ENCODE peak calls at places on chromosomes 7 and 10, in five cellular contexts. O, T, R, B and Z are unnamed samples.

GRCh38 chr7:116863168-116863670 is 832 bp downstream of the CAPZA2 start:
- DNase-seq in O (peak), T (no peak), R (peak), B (peak), Z (peak)

GRCh38 chr10:619710-620109 is 69.8 kb downstream of the DIP2C start:
- DNase-seq in O (no peak), T (no peak), R (no peak), B (no peak), Z (no peak)

GRCh38 chr10:83917519-83918506 is 221.5 kb upstream of the GHITM start:
- DNase-seq in O (no peak), T (no peak), R (no peak), B (peak), Z (no peak)

GRCh38 chr10:89301721-89302445 is at the start of gene IFIT2:
- DNase-seq in O (peak), T (peak), R (peak), B (peak), Z (no peak)

GRCh38 chr7:1758859-1759521 is 88.9 kb downstream of the ELFN1 start:
- DNase-seq in O (no peak), T (no peak), R (no peak), B (no peak), Z (no peak)

GRCh38 chr10:97095701-97096300 is 90.0 kb downstream of the SLIT1 start:
- DNase-seq in O (no peak), T (no peak), R (no peak), B (no peak), Z (no peak)

GRCh38 chr7:22672892-22673637 is 53.9 kb upstream of the IL6 start:
- DNase-seq in O (no peak), T (no peak), R (no peak), B (no peak), Z (no peak)

GRCh38 chr10:128050937-128051336 is 75.3 kb downstream of the MKI67 start:
- DNase-seq in O (peak), T (no peak), R (no peak), B (no peak), Z (no peak)

GRCh38 chr7:116951366-116952292 is 1.7 kb upstream of the ST7 start:
- DNase-seq in O (no peak), T (no peak), R (no peak), B (no peak), Z (no peak)

GRCh38 chr7:125098377-125098970 is 168.8 kb upstream of the POT1 start:
- DNase-seq in O (no peak), T (no peak), R (peak), B (no peak), Z (no peak)

GRCh38 chr7:68573271-68574000 is 1024.8 kb upstream of the AUTS2 start:
- DNase-seq in O (no peak), T (no peak), R (no peak), B (no peak), Z (no peak)

DNA sequence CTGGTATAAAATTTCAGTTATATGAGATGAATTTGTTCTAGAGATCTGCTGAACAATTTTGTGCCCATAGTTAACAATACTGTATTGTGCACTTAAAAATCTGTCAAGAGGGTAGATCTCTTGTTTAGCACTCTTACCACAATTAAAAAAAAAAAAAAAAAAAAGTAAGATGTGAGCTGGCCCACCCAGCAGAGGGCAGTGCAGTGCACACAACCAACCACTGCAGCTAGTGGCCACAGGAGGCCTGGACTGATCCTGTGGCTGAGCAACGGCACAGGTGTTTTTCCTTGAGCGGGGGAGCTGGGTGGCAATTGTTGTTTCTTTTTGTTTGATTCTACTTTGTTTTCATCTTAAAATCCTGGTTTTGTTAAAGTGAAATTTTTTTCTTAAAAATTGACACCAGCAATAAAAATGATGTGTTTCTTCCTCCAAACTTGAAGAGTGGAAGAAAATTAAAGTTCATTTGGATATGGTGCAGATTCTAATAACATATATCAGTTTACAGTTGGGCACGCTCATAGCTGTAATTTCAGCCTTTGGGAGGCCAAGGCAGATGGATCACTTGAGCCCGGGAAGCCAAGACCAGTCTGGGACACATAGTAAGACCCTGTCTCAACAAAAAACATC is 171.1 kb upstream of the TBX20 start:
- DNase-seq in O (no peak), T (peak), R (peak), B (no peak), Z (peak)
- TF ChIP-seq CTCF in O (peak), T (peak), R (peak), B (no peak), Z (peak)

GRCh38 chr10:74514322-74514721 is 312.1 kb upstream of the KAT6B start:
- DNase-seq in O (no peak), T (no peak), R (no peak), B (no peak), Z (no peak)

GRCh38 chr10:74510594-74510993 is 315.8 kb upstream of the KAT6B start:
- DNase-seq in O (no peak), T (no peak), R (no peak), B (no peak), Z (no peak)

GRCh38 chr10:74511051-74511450 is 315.3 kb upstream of the KAT6B start:
- DNase-seq in O (no peak), T (no peak), R (no peak), B (no peak), Z (no peak)
- TF ChIP-seq CTCF in O (no peak), T (no peak), R (no peak), B (no peak), Z (no peak)

DNA sequence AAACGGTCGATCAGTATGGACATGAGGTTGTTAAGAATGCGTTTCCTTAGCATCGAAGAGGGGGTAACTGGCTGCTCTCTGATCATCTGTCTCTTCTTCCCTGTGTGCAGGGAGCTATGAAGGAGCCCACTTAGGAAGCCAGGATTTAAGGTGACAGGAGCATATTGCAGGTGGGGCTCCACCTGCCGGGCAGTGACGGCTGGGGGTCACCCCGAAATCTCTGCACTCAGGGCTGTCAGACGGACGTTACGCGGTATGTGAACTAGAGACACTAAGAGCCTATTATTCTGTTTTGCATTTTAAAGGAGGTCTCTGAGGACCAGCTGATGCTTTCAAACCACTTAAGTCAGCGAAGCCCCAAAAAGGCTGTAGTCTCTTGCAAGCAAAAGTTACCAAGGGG is 64.4 kb downstream of the CARD11 start:
- DNase-seq in O (no peak), T (no peak), R (no peak), B (no peak), Z (no peak)
- TF ChIP-seq CTCF in O (no peak), T (no peak), R (no peak), B (no peak), Z (no peak)

GRCh38 chr7:124031406-124031805 is 1.5 kb downstream of the TMEM229A start:
- DNase-seq in O (no peak), T (no peak), R (no peak), B (no peak), Z (no peak)
- TF ChIP-seq CTCF in O (no peak), T (no peak), R (no peak), B (no peak), Z (no peak)

GRCh38 chr7:139828446-139828845 is 618 bp upstream of the TBXAS1 start:
- DNase-seq in O (no peak), T (no peak), R (no peak), B (no peak), Z (no peak)

GRCh38 chr7:139828880-139829653 is at the start of gene TBXAS1:
- DNase-seq in O (peak), T (peak), R (no peak), B (no peak), Z (no peak)

GRCh38 chr7:139825666-139826290 is 3.3 kb upstream of the TBXAS1 start:
- DNase-seq in O (no peak), T (no peak), R (peak), B (no peak), Z (no peak)

GRCh38 chr7:139829654-139830130 is 628 bp downstream of the TBXAS1 start:
- DNase-seq in O (no peak), T (no peak), R (no peak), B (no peak), Z (no peak)

DNA sequence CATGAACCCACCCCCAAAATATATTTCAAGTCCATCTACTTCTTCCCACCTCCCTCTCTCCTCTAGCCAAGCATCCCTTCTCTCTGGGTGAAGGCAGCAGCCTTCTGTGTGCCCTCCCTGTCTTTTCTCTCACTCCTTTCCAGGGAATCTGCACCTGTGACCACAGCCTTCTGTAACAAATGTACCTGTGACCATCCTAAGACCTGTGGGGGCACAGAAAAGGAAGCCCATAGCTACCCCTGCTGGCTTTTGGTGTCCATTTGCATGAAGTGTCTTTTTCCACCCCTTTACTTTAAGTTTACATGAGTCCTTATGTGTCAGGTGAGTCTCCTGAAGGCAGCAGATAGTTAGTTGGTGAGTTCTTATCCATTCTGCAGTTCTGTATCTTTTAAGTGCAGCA is 2.0 kb upstream of the TBXAS1 start:
- DNase-seq in O (no peak), T (no peak), R (no peak), B (no peak), Z (no peak)
- TF ChIP-seq CTCF in O (peak), T (no peak), R (no peak), B (no peak), Z (no peak)